ENCODE peak calls at places on chromosomes 5 and 9, in nine cellular contexts. J, G, U, Q, W, T, A, X and F are unnamed samples.

GRCh38 chr5:180624630-180625029 is 24.8 kb downstream of the FLT4 start:
- DNase-seq in X (no peak), U (no peak), Q (no peak), W (no peak), G (no peak), A (no peak), J (no peak), T (no peak), F (no peak)

GRCh38 chr5:33679791-33680190 is 212.0 kb downstream of the ADAMTS12 start:
- DNase-seq in J (no peak), X (no peak), W (no peak), Q (no peak), U (no peak), A (no peak), G (no peak), T (peak; percentile 71), F (peak; percentile 76)

GRCh38 chr5:119022773-119023172 is 34.4 kb upstream of the DTWD2 start:
- DNase-seq in J (no peak), Q (no peak), A (no peak), T (no peak), X (no peak), G (no peak), U (no peak), W (no peak), F (no peak)

GRCh38 chr5:95449460-95449859 is 58.3 kb downstream of the FAM81B start:
- DNase-seq in X (no peak), T (peak; percentile 8), A (no peak), U (no peak), Q (no peak), G (no peak), W (peak; percentile 60), J (no peak), F (no peak)

GRCh38 chr5:130061746-130062145 is 157.5 kb downstream of the CHSY3 start:
- DNase-seq in W (peak; percentile 37), J (no peak), T (no peak), A (no peak), Q (no peak), X (no peak), U (no peak), G (no peak), F (no peak)

GRCh38 chr5:35926389-35927051 is 11.9 kb downstream of the CAPSL start:
- DNase-seq in X (peak; percentile 39), Q (no peak), A (peak; percentile 26), G (peak; percentile 51), W (peak; percentile 37), J (no peak), T (peak; percentile 62), U (no peak), F (peak; percentile 66)

GRCh38 chr9:127910613-127911205 is 6.1 kb downstream of the ST6GALNAC4 start:
- DNase-seq in T (no peak), J (no peak), U (no peak), A (no peak), G (no peak), W (no peak), X (no peak), Q (no peak), F (peak; percentile 48)

GRCh38 chr5:153613143-153613542 is 122.7 kb downstream of the GRIA1 start:
- DNase-seq in U (no peak), T (peak; percentile 43), W (no peak), G (no peak), J (no peak), A (no peak), Q (no peak), X (no peak), F (peak; percentile 34)

GRCh38 chr9:4796988-4797956 is 4.5 kb downstream of the RCL1 start:
- DNase-seq in J (no peak), A (peak; percentile 32), G (no peak), T (peak; percentile 62), W (no peak), U (no peak), Q (no peak), X (no peak), F (peak; percentile 48)

GRCh38 chr9:99682378-99682777 is 139.3 kb upstream of the NR4A3 start:
- DNase-seq in W (no peak), U (no peak), A (no peak), Q (no peak), J (no peak), X (no peak), T (no peak), G (no peak), F (no peak)

GRCh38 chr5:43616535-43616934 is 13.6 kb downstream of the NNT start:
- DNase-seq in T (peak; percentile 62), W (no peak), X (no peak), Q (no peak), G (no peak), A (no peak), J (no peak), U (no peak), F (peak; percentile 35)

GRCh38 chr9:134970719-134971118 is 53.0 kb upstream of the FCN1 start:
- DNase-seq in J (no peak), A (no peak), U (no peak), Q (peak; percentile 42), W (no peak), G (no peak), X (no peak), T (no peak), F (no peak)

GRCh38 chr5:10591946-10592345 is 28.1 kb downstream of the ANKRD33B start:
- DNase-seq in J (no peak), T (no peak), U (no peak), W (no peak), X (no peak), A (no peak), Q (no peak), G (no peak), F (no peak)

GRCh38 chr5:172528440-172528839 is 74.1 kb upstream of the SH3PXD2B start:
- DNase-seq in T (no peak), X (no peak), Q (no peak), W (no peak), G (no peak), U (no peak), A (no peak), J (no peak), F (peak; percentile 25)

GRCh38 chr5:128579669-128580068 is 41.6 kb upstream of the FBN2 start:
- DNase-seq in J (no peak), A (no peak), W (no peak), G (no peak), U (no peak), Q (no peak), T (peak; percentile 46), X (no peak), F (no peak)

GRCh38 chr9:69324549-69325401 is at the start of gene ENTREP1:
- DNase-seq in T (peak; percentile 34), U (no peak), W (peak; percentile 75), X (no peak), G (no peak), A (peak; percentile 78), J (no peak), Q (peak; percentile 78), F (peak; percentile 20)

GRCh38 chr5:72076901-72077300 is 30.4 kb upstream of the MAP1B start:
- DNase-seq in W (no peak), G (no peak), X (no peak), J (no peak), A (no peak), U (no peak), Q (no peak), T (no peak), F (no peak)

DNA sequence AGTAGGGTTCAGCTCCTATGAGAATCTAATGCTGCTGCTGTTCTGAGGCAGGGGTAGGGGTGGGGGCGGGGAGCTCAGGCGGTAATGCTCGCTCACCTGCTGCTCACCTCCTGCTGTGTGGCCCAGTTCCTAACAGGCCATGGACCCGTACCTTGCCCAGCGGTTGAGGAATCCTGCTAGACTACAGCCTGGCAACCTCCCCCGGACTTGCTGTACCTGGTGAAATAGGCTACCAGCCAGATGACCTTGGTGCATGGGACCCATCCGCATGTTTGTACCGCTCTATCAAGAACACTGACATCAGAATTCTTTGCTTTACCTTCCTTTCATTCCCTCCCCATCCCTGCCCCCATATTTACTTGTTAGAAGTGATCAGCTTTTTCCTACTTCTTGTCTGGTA is 15.3 kb downstream of the IL31RA start:
- DNase-seq in A (no peak), T (no peak), J (no peak), G (no peak), Q (no peak), W (no peak), X (no peak), U (no peak), F (no peak)
- TF ChIP-seq CTCF in A (no peak), T (no peak), J (no peak), G (no peak), Q (no peak), W (no peak), X (no peak), U (no peak), F (no peak)

DNA sequence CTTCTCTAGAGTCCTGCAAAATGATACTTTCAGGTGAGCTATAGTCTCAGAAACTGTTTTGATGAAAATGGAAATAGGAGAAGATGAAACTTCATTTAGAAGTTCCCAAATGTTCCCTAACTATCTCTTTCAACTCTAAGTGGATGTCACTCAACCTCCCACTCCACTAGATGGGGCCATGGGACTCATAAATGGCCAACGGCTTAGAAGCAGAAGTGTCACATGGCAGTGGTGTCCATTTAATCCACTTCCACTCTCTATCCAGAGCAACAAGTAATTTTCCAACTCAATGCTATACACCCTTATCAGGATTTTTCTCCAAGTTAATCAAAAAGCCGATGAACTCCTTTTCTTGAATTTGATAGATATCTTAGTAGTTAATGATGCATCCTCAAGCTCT is 295.7 kb downstream of the EDIL3 start:
- DNase-seq in W (no peak), G (no peak), T (peak; percentile 64), Q (no peak), A (peak; percentile 16), J (peak; percentile 7), U (peak; percentile 10), X (no peak), F (peak; percentile 63)
- TF ChIP-seq CTCF in W (peak; percentile 25), G (no peak), T (peak; percentile 40), Q (no peak), A (no peak), J (peak; percentile 47), U (peak; percentile 32), X (peak; percentile 39), F (peak; percentile 43)

GRCh38 chr9:94166237-94167054 is 82.2 kb downstream of the PTPDC1 start:
- DNase-seq in X (peak; percentile 58), J (peak; percentile 98), W (peak; percentile 98), Q (peak; percentile 99), U (peak; percentile 98), T (peak; percentile 100), G (peak; percentile 86), A (peak; percentile 99), F (peak; percentile 99)
- TF ChIP-seq CTCF in X (no peak), J (no peak), W (no peak), Q (peak; percentile 17), U (no peak), T (no peak), G (no peak), A (no peak), F (no peak)

DNA sequence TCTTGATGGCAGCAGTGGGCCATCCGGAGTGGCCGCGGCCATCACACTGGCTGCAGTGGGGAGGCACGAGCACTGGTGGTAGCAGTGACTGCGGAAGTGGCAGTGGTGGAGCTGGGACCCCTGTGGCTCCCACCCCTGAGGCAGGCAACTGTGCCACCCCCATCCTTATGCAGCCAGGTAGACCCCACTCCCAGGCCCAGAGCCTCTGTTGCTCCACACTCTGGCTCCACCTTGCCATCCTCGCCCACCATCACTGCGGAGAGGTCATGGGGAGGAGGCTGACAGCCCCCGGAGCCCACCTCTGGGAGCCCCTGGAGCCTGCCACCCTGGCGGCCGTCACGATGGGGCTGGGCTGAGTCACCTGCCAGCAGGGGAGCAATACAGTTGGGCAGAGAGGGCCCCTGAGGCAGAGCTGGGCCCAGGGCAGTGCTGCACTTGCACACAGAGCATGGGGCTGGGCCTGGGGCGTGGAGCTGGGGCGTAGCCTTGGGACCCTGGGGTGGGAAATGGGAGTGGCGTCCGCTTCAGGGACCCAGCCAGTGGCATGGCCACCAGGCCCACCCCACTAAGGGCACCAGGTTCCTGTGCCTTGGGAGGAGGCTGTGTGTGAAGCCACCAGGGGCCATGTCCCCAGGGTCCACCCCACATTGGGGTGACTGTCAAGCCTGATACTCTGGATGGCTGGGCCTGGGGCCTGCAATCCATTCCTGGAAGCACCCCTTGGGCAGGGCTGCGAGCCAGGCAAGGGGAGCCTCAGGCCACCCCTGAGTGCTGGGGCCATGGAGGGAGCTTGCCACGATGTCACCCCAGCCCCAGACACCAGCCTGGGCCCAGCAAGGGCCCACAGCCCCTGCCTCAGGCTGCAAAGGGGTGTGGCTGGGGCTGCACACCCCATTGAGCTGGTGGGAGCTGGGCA is 7.7 kb downstream of the AMBP start:
- DNase-seq in U (no peak), J (no peak), T (no peak), X (no peak), Q (peak; percentile 51), A (no peak), G (no peak), W (no peak), F (no peak)
- TF ChIP-seq CTCF in U (no peak), J (no peak), T (no peak), X (no peak), Q (no peak), A (no peak), G (no peak), W (no peak), F (no peak)